ENCODE peak calls at places on chromosomes 12 and 14, in eight cellular contexts. D, U, X, A, L, R, V and O are unnamed samples.

GRCh38 chr12:18387706-18388105 is 126.4 kb downstream of the PIK3C2G start:
- DNase-seq in D (no peak), U (no peak), X (no peak), A (no peak), L (no peak), R (no peak), V (no peak), O (no peak)

GRCh38 chr12:131092911-131093901 is 139.5 kb downstream of the ADGRD1 start:
- DNase-seq in D (no peak), U (peak), X (no peak), A (no peak), L (peak), R (no peak), V (peak), O (no peak)

GRCh38 chr14:92074555-92074954 is 31.8 kb downstream of the ATXN3 start:
- DNase-seq in D (no peak), U (no peak), X (no peak), A (no peak), L (no peak), R (no peak), V (no peak), O (no peak)

GRCh38 chr12:115096673-115097349 is 412.8 kb upstream of the TBX3 start:
- DNase-seq in D (no peak), U (no peak), X (no peak), A (no peak), L (no peak), R (no peak), V (no peak), O (no peak)

GRCh38 chr12:49201595-49202295 is 12.9 kb upstream of the TUBA1A start:
- DNase-seq in D (no peak), U (no peak), X (peak), A (no peak), L (peak), R (no peak), V (no peak), O (no peak)

GRCh38 chr14:23579311-23579630 is 681 bp upstream of the JPH4 start:
- DNase-seq in D (no peak), U (no peak), X (no peak), A (no peak), L (no peak), R (no peak), V (no peak), O (no peak)

GRCh38 chr12:75526655-75527511 is 15.5 kb upstream of the KRR1 start:
- DNase-seq in D (no peak), U (peak), X (no peak), A (no peak), L (peak), R (no peak), V (no peak), O (peak)

GRCh38 chr12:42859612-42860011 is 270.1 kb upstream of the PRICKLE1 start:
- DNase-seq in D (no peak), U (no peak), X (peak), A (no peak), L (no peak), R (no peak), V (no peak), O (no peak)

GRCh38 chr12:127680516-127680915 is 586.5 kb upstream of the TMEM132C start:
- DNase-seq in D (no peak), U (no peak), X (no peak), A (no peak), L (no peak), R (no peak), V (no peak), O (no peak)

GRCh38 chr12:131923260-131923659 is 5.8 kb upstream of the PUS1 start:
- DNase-seq in D (no peak), U (peak), X (no peak), A (no peak), L (peak), R (no peak), V (no peak), O (no peak)

GRCh38 chr14:39055786-39056474 is 47.1 kb downstream of the SEC23A start:
- DNase-seq in D (no peak), U (no peak), X (no peak), A (no peak), L (no peak), R (no peak), V (no peak), O (no peak)